ENCODE peak calls at places on chromosome 11, in seven cellular contexts. P is mesendoderm, F is neuronal stem cell, J is IMR-90, R is mesenchymal stem cell, Y is H1, T is trophoblast cell. K is an unnamed sample.

GRCh38 chr11:114077482-114078305 is 18.2 kb downstream of the ZBTB16 start:
- DNase-seq in F (no peak), R (no peak), T (no peak), P (peak; percentile 88), J (no peak), Y (no peak), K (no peak)

GRCh38 chr11:101583180-101584128 is at the start of gene TRPC6:
- DNase-seq in F (no peak), P (peak; percentile 76), J (peak; percentile 47), R (peak; percentile 25), T (no peak), Y (no peak), K (peak; percentile 78)

GRCh38 chr11:66881436-66881835 is 24.6 kb downstream of the LRFN4 start:
- DNase-seq in R (no peak), J (no peak), P (no peak), F (no peak), T (no peak), Y (no peak), K (no peak)

GRCh38 chr11:120079750-120080610 is 57.9 kb downstream of the TRIM29 start:
- DNase-seq in Y (no peak), R (no peak), F (no peak), P (peak; percentile 51), J (no peak), T (no peak), K (peak; percentile 61)

GRCh38 chr11:19869466-19869865 is 156.8 kb downstream of the NAV2 start:
- DNase-seq in P (no peak), T (no peak), J (no peak), R (no peak), Y (no peak), F (no peak), K (no peak)

GRCh38 chr11:10418259-10418949 is 36.7 kb upstream of the AMPD3 start:
- DNase-seq in Y (no peak), R (no peak), T (no peak), F (no peak), P (no peak), J (peak; percentile 27), K (no peak)

GRCh38 chr11:67418476-67419281 is 3.2 kb downstream of the CARNS1 start:
- DNase-seq in Y (no peak), R (no peak), T (no peak), P (no peak), J (no peak), F (no peak), K (no peak)

GRCh38 chr11:46127150-46127638 is 5.9 kb upstream of the PHF21A start:
- DNase-seq in F (no peak), Y (no peak), J (peak; percentile 49), P (peak; percentile 75), R (peak; percentile 68), T (peak; percentile 6), K (no peak)

GRCh38 chr11:66066751-66067150 is 3.3 kb upstream of the PACS1 start:
- DNase-seq in Y (no peak), P (no peak), T (no peak), R (no peak), J (no peak), F (no peak), K (no peak)

GRCh38 chr11:131977854-131978253 is 607.4 kb downstream of the NTM start:
- DNase-seq in P (peak; percentile 86), T (peak; percentile 5), Y (no peak), J (peak; percentile 77), R (peak; percentile 57), F (no peak), K (peak; percentile 33)

GRCh38 chr11:76802621-76803020 is 19.5 kb downstream of the TSKU start:
- DNase-seq in R (no peak), J (no peak), Y (no peak), F (no peak), T (no peak), P (no peak), K (no peak)

GRCh38 chr11:13043912-13044628 is 35.0 kb downstream of the RASSF10 start:
- DNase-seq in T (no peak), J (no peak), R (no peak), P (no peak), F (no peak), Y (no peak), K (no peak)

GRCh38 chr11:66727282-66727882 is 1.6 kb downstream of the SPTBN2 start:
- DNase-seq in T (no peak), P (peak; percentile 45), J (peak; percentile 11), R (peak; percentile 32), Y (no peak), F (no peak), K (peak; percentile 48)

GRCh38 chr11:76744186-76745058 is 38.7 kb upstream of the TSKU start:
- DNase-seq in R (peak; percentile 13), T (no peak), J (peak; percentile 36), Y (no peak), F (no peak), P (no peak), K (no peak)

GRCh38 chr11:125350206-125351044 is 145.6 kb downstream of the FEZ1 start:
- DNase-seq in F (no peak), R (no peak), T (no peak), Y (no peak), P (no peak), J (no peak), K (no peak)

GRCh38 chr11:60777572-60777971 is 7.6 kb upstream of the MS4A10 start:
- DNase-seq in Y (no peak), F (no peak), T (peak; percentile 41), P (no peak), R (peak; percentile 87), J (peak; percentile 82), K (no peak)

GRCh38 chr11:215581-216037 is 8.1 kb downstream of the RIC8A start:
- DNase-seq in T (peak; percentile 63), F (no peak), J (no peak), P (peak; percentile 16), Y (no peak), R (peak; percentile 43), K (peak; percentile 22)

GRCh38 chr11:96778272-96778671 is 388.5 kb downstream of the JRKL start:
- DNase-seq in Y (no peak), J (no peak), T (no peak), P (peak; percentile 72), R (no peak), F (no peak), K (no peak)

GRCh38 chr11:6225896-6226295 is 8.5 kb downstream of the FHIP1B start:
- DNase-seq in Y (no peak), J (no peak), R (no peak), T (no peak), P (no peak), F (no peak), K (no peak)

GRCh38 chr11:20360650-20361049 is 2.9 kb upstream of the HTATIP2 start:
- DNase-seq in F (no peak), J (peak; percentile 55), T (peak; percentile 12), R (peak; percentile 62), Y (no peak), P (no peak), K (no peak)

GRCh38 chr11:18939314-18939713 is at the start of gene MRGPRX1:
- DNase-seq in R (no peak), P (no peak), Y (no peak), F (no peak), J (no peak), T (no peak), K (no peak)

GRCh38 chr11:34899633-34900016 is 16.6 kb downstream of the APIP start:
- DNase-seq in Y (no peak), P (peak; percentile 37), R (no peak), T (no peak), F (no peak), J (no peak), K (no peak)

GRCh38 chr11:83159901-83160865 is 3.3 kb downstream of the PCF11 start:
- DNase-seq in Y (no peak), P (no peak), F (no peak), T (peak; percentile 84), R (peak; percentile 39), J (peak; percentile 49), K (no peak)

GRCh38 chr11:44963948-44964347 is 13.3 kb upstream of the TP53I11 start:
- DNase-seq in J (no peak), T (no peak), Y (no peak), R (no peak), F (no peak), P (no peak), K (no peak)

GRCh38 chr11:125433454-125434121 is 62.5 kb downstream of the FEZ1 start:
- DNase-seq in J (peak; percentile 66), P (peak; percentile 88), T (peak; percentile 32), Y (no peak), F (peak; percentile 48), R (peak; percentile 63), K (peak; percentile 87)

GRCh38 chr11:73477518-73477917 is 101.3 kb downstream of the RELT start:
- DNase-seq in T (no peak), P (no peak), J (no peak), Y (no peak), F (no peak), R (no peak), K (no peak)
- H3K4ac ChIP-seq in T (no peak overlapping the region), P (no peak overlapping the region), J (no peak overlapping the region), Y (no peak overlapping the region), F (no peak overlapping the region), R (no peak overlapping the region), K (no peak overlapping the region)

GRCh38 chr11:5171856-5172255 is 17.3 kb upstream of the OR52A1 start:
- DNase-seq in F (no peak), J (no peak), T (no peak), R (no peak), P (no peak), Y (no peak), K (no peak)
- H2BK120ac ChIP-seq in F (no peak overlapping the region), J (no peak overlapping the region), T (no peak overlapping the region), R (no peak overlapping the region), P (no peak overlapping the region), Y (no peak overlapping the region), K (no peak overlapping the region)

GRCh38 chr11:130338667-130339066 is 23.9 kb upstream of the ZBTB44 start:
- DNase-seq in J (no peak), F (no peak), Y (no peak), R (no peak), P (no peak), T (no peak), K (no peak)
- H3K4ac ChIP-seq in J (no peak overlapping the region), F (no peak overlapping the region), Y (no peak overlapping the region), R (no peak overlapping the region), P (no peak overlapping the region), T (no peak overlapping the region), K (no peak overlapping the region)

GRCh38 chr11:115678942-115679341 is 174.7 kb upstream of the CADM1 start:
- DNase-seq in R (no peak), J (no peak), P (peak; percentile 74), F (no peak), T (no peak), Y (no peak), K (peak; percentile 74)

GRCh38 chr11:115674831-115675230 is 170.6 kb upstream of the CADM1 start:
- DNase-seq in F (no peak), J (no peak), P (peak; percentile 46), Y (no peak), T (no peak), R (no peak), K (no peak)

GRCh38 chr11:115677190-115677589 is 173.0 kb upstream of the CADM1 start:
- DNase-seq in F (no peak), Y (no peak), P (no peak), R (no peak), J (no peak), T (no peak), K (no peak)

GRCh38 chr11:115676206-115676605 is 172.0 kb upstream of the CADM1 start:
- DNase-seq in Y (no peak), J (no peak), T (no peak), R (no peak), F (no peak), P (peak; percentile 58), K (peak; percentile 43)

DNA sequence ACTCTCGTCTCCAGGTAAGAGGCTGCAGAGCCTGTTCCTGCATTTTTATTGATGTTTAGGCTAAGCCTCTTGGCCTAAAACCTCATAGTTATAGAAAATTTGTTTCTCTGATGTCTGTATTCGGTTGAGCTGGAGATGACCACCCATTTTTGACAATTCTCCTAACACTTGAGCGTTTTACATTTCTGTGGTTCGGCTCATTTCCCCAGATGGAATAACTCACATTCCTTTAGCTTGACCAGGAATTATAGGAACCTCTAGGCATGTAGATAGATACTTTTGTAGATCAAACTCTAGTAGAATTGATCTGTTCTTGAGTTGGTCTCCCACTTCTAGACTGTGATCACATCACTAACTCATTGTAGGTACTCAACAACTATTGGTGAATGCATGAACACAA is 172.6 kb upstream of the CADM1 start:
- DNase-seq in R (peak; percentile 59), Y (no peak), P (peak; percentile 41), F (no peak), T (no peak), J (peak; percentile 81), K (no peak)
- H2BK120ac ChIP-seq in R (no peak overlapping the region), Y (no peak overlapping the region), P (no peak overlapping the region), F (no peak overlapping the region), T (no peak overlapping the region), J (peak overlapping the region; percentile 99), K (no peak overlapping the region)

K was measured in H9.